ENCODE peak calls at places on chromosomes 11 and 22, in seven cellular contexts. One of them, this sample, is unnamed.

GRCh38 chr11:106241601-106242257 is 164.3 kb downstream of the AASDHPPT start:
- DNase-seq in K562: no peak
- DNase-seq in EL: no peak
- DNase-seq in effector memory CD4-positive, alpha-beta T cell: no peak
- DNase-seq in cardiac muscle cell: no peak
- DNase-seq in WTC11: no peak
- DNase-seq in endothelial cell: no peak
- DNase-seq in this sample: no peak

GRCh38 chr11:35118906-35119305 is 20.1 kb upstream of the CD44 start:
- DNase-seq in effector memory CD4-positive, alpha-beta T cell: no peak
- DNase-seq in WTC11: no peak
- DNase-seq in cardiac muscle cell: no peak
- DNase-seq in endothelial cell: no peak
- DNase-seq in EL: no peak
- DNase-seq in K562: no peak
- DNase-seq in this sample: no peak

GRCh38 chr11:68569357-68569756 is 108.8 kb downstream of the PPP6R3 start:
- DNase-seq in WTC11: no peak
- DNase-seq in effector memory CD4-positive, alpha-beta T cell: no peak
- DNase-seq in K562: no peak
- DNase-seq in endothelial cell: no peak
- DNase-seq in EL: no peak
- DNase-seq in cardiac muscle cell: no peak
- DNase-seq in this sample: no peak

GRCh38 chr11:79670846-79671245 is 230.0 kb upstream of the TENM4 start:
- DNase-seq in effector memory CD4-positive, alpha-beta T cell: no peak
- DNase-seq in cardiac muscle cell: no peak
- DNase-seq in WTC11: no peak
- DNase-seq in EL: no peak
- DNase-seq in K562: no peak
- DNase-seq in endothelial cell: no peak
- DNase-seq in this sample: no peak

GRCh38 chr11:99268895-99269294 is 248.1 kb downstream of the CNTN5 start:
- DNase-seq in endothelial cell: no peak
- DNase-seq in effector memory CD4-positive, alpha-beta T cell: no peak
- DNase-seq in cardiac muscle cell: peak
- DNase-seq in EL: no peak
- DNase-seq in K562: no peak
- DNase-seq in WTC11: no peak
- DNase-seq in this sample: no peak

GRCh38 chr11:3959918-3960295 is 104.4 kb downstream of the STIM1 start:
- DNase-seq in effector memory CD4-positive, alpha-beta T cell: no peak
- DNase-seq in endothelial cell: no peak
- DNase-seq in cardiac muscle cell: no peak
- DNase-seq in K562: no peak
- DNase-seq in WTC11: no peak
- DNase-seq in EL: peak
- DNase-seq in this sample: no peak

GRCh38 chr11:117931331-117931950 is 2.2 kb upstream of the TMPRSS13 start:
- DNase-seq in cardiac muscle cell: no peak
- DNase-seq in K562: no peak
- DNase-seq in WTC11: no peak
- DNase-seq in effector memory CD4-positive, alpha-beta T cell: no peak
- DNase-seq in EL: no peak
- DNase-seq in endothelial cell: no peak
- DNase-seq in this sample: no peak

GRCh38 chr22:40727607-40728325 is 48.5 kb downstream of the MCHR1 start:
- DNase-seq in WTC11: no peak
- DNase-seq in effector memory CD4-positive, alpha-beta T cell: no peak
- DNase-seq in EL: no peak
- DNase-seq in endothelial cell: no peak
- DNase-seq in cardiac muscle cell: no peak
- DNase-seq in K562: no peak
- DNase-seq in this sample: no peak

GRCh38 chr11:121964591-121964990 is 151.4 kb downstream of the BLID start:
- DNase-seq in effector memory CD4-positive, alpha-beta T cell: no peak
- DNase-seq in endothelial cell: no peak
- DNase-seq in K562: no peak
- DNase-seq in EL: peak
- DNase-seq in WTC11: no peak
- DNase-seq in cardiac muscle cell: no peak
- DNase-seq in this sample: no peak

GRCh38 chr22:33555814-33556522 is 364.3 kb downstream of the LARGE1 start:
- DNase-seq in endothelial cell: no peak
- DNase-seq in EL: no peak
- DNase-seq in effector memory CD4-positive, alpha-beta T cell: no peak
- DNase-seq in cardiac muscle cell: no peak
- DNase-seq in WTC11: no peak
- DNase-seq in K562: no peak
- DNase-seq in this sample: no peak

GRCh38 chr22:45942787-45943493 is 34.0 kb downstream of the WNT7B start:
- DNase-seq in endothelial cell: no peak
- DNase-seq in WTC11: no peak
- DNase-seq in EL: no peak
- DNase-seq in K562: no peak
- DNase-seq in effector memory CD4-positive, alpha-beta T cell: no peak
- DNase-seq in cardiac muscle cell: no peak
- DNase-seq in this sample: no peak

GRCh38 chr11:61032824-61033223 is 61.3 kb downstream of the CD6 start:
- DNase-seq in endothelial cell: no peak
- DNase-seq in cardiac muscle cell: no peak
- DNase-seq in effector memory CD4-positive, alpha-beta T cell: no peak
- DNase-seq in K562: no peak
- DNase-seq in EL: no peak
- DNase-seq in WTC11: no peak
- DNase-seq in this sample: no peak

GRCh38 chr11:68839953-68840641 is 1.6 kb downstream of the CPT1A start:
- DNase-seq in EL: peak
- DNase-seq in K562: peak
- DNase-seq in cardiac muscle cell: peak
- DNase-seq in endothelial cell: no peak
- DNase-seq in WTC11: no peak
- DNase-seq in effector memory CD4-positive, alpha-beta T cell: no peak
- DNase-seq in this sample: peak

GRCh38 chr11:19506803-19507466 is 205.7 kb upstream of the NAV2 start:
- DNase-seq in endothelial cell: no peak
- DNase-seq in WTC11: no peak
- DNase-seq in cardiac muscle cell: no peak
- DNase-seq in K562: no peak
- DNase-seq in EL: no peak
- DNase-seq in effector memory CD4-positive, alpha-beta T cell: no peak
- DNase-seq in this sample: no peak

GRCh38 chr11:126424471-126425039 is 69.1 kb downstream of the ST3GAL4 start:
- DNase-seq in EL: no peak
- DNase-seq in K562: no peak
- DNase-seq in endothelial cell: no peak
- DNase-seq in effector memory CD4-positive, alpha-beta T cell: no peak
- DNase-seq in WTC11: no peak
- DNase-seq in cardiac muscle cell: no peak
- DNase-seq in this sample: no peak